ENCODE peak calls at places on chromosomes 5 and 9, in ten cellular contexts. F, P, H, J, Y, T, B, Q, K and W are unnamed samples.

GRCh38 chr5:79859588-79859987 is 131.5 kb downstream of the MTX3 start:
- DNase-seq in H (no peak), F (no peak), Y (no peak), K (no peak), J (no peak), T (no peak), Q (no peak), P (no peak), B (no peak), W (no peak)

GRCh38 chr9:130682490-130683121 is 11.0 kb upstream of the EXOSC2 start:
- DNase-seq in F (peak; percentile 80), T (peak; percentile 57), J (peak; percentile 42), Y (peak; percentile 90), P (no peak), K (no peak), H (peak; percentile 82), Q (peak; percentile 63), B (peak; percentile 78), W (no peak)

GRCh38 chr5:130278136-130278535 is 373.9 kb downstream of the CHSY3 start:
- DNase-seq in Q (no peak), K (no peak), H (no peak), F (no peak), B (no peak), Y (peak; percentile 13), J (no peak), T (no peak), P (no peak), W (no peak)

GRCh38 chr9:111253742-111254437 is 76.1 kb downstream of the OR2K2 start:
- DNase-seq in P (no peak), T (no peak), H (no peak), Q (no peak), Y (no peak), B (no peak), K (no peak), J (no peak), F (no peak), W (no peak)

GRCh38 chr9:109441296-109441695 is 56.8 kb downstream of the PTPN3 start:
- DNase-seq in P (no peak), H (no peak), Y (peak; percentile 34), J (no peak), F (no peak), K (no peak), T (no peak), B (no peak), Q (no peak), W (no peak)

GRCh38 chr9:71812385-71812784 is 44.1 kb upstream of the CEMIP2 start:
- DNase-seq in H (no peak), K (no peak), B (peak; percentile 55), F (no peak), Q (no peak), J (no peak), P (no peak), T (no peak), Y (peak; percentile 11), W (no peak)

GRCh38 chr9:16361118-16361517 is 509.4 kb downstream of the BNC2 start:
- DNase-seq in H (no peak), T (no peak), K (no peak), F (no peak), P (no peak), J (no peak), Y (no peak), Q (no peak), B (no peak), W (no peak)

GRCh38 chr9:72149231-72149975 is at the start of gene GDA:
- DNase-seq in H (no peak), Y (peak; percentile 66), F (no peak), K (no peak), T (no peak), J (no peak), Q (peak; percentile 65), P (no peak), B (no peak), W (no peak)

DNA sequence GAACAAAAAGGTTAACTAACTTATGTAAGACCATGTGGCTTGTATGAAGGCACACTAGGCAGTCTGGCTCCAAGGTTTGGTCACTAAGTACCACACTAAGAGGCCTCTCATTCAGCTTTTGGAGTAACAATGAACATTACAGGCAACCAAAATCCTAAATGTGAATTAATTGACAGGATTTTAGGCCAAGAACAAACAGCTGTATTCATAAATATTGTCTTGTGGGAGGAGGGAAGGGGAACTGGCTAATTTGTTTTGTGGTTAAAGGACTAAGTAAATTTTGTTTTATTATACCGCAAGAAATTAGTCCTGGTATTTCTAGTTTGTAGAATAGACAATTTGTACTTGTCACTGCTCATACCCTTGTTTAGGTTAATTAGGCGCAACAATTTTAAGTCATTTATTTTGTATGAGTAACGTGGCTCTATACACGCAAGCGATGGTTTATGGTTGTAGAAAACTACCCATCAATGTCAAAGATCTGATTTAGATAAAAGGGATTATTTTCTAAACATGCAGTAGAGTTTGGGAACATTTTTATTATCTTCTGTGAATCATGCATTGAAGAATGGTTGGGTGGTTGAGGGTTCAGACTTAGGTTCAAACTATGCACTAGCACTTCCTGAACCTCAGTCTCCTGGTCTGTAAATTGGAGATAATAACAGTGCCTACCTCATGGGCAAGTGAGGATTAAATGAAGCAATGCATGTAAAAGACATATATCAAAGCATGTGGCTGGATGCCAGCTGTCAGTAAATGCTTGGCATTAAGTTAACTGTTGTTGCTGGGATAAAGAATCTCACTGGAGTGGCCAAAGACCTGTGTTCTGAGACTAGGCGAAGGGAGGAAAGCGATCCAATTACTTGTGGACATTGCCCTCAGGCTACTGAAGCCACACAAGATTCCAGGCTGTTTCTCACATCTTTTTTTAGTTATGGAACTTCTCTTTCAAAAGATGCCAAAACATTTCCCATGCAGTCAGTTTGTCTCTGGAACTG is 1.3 kb upstream of the OTULINL start:
- DNase-seq in F (no peak), K (no peak), Q (no peak), J (no peak), Y (no peak), H (no peak), P (no peak), T (no peak), B (no peak), W (peak; percentile 81)
- H3K27me3 ChIP-seq in F (peaks cover 49% of the 10 kb centered on the region), K (peaks cover 56% of the 10 kb centered on the region), Q (peaks cover 36% of the 10 kb centered on the region), J (peaks cover 21% of the 10 kb centered on the region), Y (peaks cover 52% of the 10 kb centered on the region), H (no peaks in the 10 kb centered on the region), P (peaks cover 15% of the 10 kb centered on the region), T (peaks cover 2% of the 10 kb centered on the region), B (peaks cover 60% of the 10 kb centered on the region), W (peaks cover 38% of the 10 kb centered on the region)

GRCh38 chr9:96006961-96007360 is 131.5 kb downstream of the ERCC6L2 start:
- DNase-seq in J (peak; percentile 43), Y (no peak), H (no peak), T (peak; percentile 11), P (peak; percentile 39), Q (no peak), F (no peak), B (no peak), K (no peak), W (no peak)

GRCh38 chr9:96008502-96009222 is 133.2 kb downstream of the ERCC6L2 start:
- DNase-seq in Y (no peak), H (no peak), P (no peak), T (peak; percentile 56), Q (no peak), J (no peak), F (no peak), B (no peak), K (no peak), W (no peak)

GRCh38 chr9:96009690-96010477 is 134.4 kb downstream of the ERCC6L2 start:
- DNase-seq in H (no peak), K (no peak), Q (no peak), Y (no peak), J (peak; percentile 14), F (no peak), P (no peak), T (no peak), B (no peak), W (no peak)

GRCh38 chr9:96006296-96006890 is 130.9 kb downstream of the ERCC6L2 start:
- DNase-seq in H (no peak), B (no peak), J (no peak), P (no peak), T (no peak), Q (no peak), F (no peak), K (no peak), Y (no peak), W (no peak)

DNA sequence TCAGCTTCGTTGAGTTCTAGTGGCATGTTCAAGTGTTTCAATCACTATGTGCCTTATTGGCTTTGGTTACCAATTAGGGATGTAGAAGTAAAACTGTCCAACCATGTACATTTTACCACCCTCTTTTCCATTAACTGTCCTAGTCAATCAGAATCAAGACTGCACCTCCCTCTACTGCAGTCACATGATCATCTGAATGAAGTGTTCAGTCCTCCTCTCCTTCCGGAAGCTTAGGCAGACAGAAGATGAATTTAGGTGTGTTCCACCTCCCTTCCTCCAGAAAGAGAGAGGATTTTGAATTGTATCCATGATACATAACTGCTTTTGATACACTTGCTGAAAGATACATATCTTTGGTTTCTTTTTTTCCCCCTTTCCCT is 133.7 kb downstream of the ERCC6L2 start:
- DNase-seq in P (no peak), K (no peak), F (no peak), T (no peak), Q (no peak), J (no peak), Y (no peak), B (no peak), H (no peak), W (no peak)
- H3K36me3 ChIP-seq in P (no peaks in the 10 kb centered on the region), K (peaks cover 81% of the 10 kb centered on the region), F (peaks cover 70% of the 10 kb centered on the region), T (peaks cover 3% of the 10 kb centered on the region), Q (peaks cover 5% of the 10 kb centered on the region), J (peaks cover 3% of the 10 kb centered on the region), Y (no peaks in the 10 kb centered on the region), B (peaks cover 4% of the 10 kb centered on the region), H (peaks cover 7% of the 10 kb centered on the region), W (peaks cover 5% of the 10 kb centered on the region)

DNA sequence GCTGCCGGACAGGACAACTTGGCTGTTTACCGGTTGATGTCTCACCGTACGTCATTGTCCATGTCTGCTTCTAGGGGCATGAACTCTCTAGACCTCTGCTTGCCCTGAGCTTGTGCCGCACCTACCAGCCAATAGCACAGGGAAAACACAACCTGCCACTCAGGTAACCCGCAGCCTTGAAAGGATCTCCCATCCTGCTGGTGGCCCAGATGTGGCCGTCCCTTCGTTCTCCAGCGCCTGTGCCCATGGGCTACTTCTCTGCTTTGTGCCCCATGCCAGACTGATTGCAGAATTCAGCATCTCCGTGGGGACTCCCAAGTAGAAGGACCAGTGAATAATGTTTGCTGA is 178.1 kb upstream of the MVB12B start:
- DNase-seq in Y (no peak), K (no peak), F (peak; percentile 5), B (no peak), H (peak; percentile 20), P (no peak), Q (no peak), T (no peak), J (no peak), W (no peak)
- H3K27me3 ChIP-seq in Y (peaks cover 17% of the 10 kb centered on the region), K (peaks cover 55% of the 10 kb centered on the region), F (peaks cover 3% of the 10 kb centered on the region), B (no peaks in the 10 kb centered on the region), H (no peaks in the 10 kb centered on the region), P (peaks cover 14% of the 10 kb centered on the region), Q (peaks cover 95% of the 10 kb centered on the region), T (peaks cover 2% of the 10 kb centered on the region), J (peaks cover 5% of the 10 kb centered on the region), W (peaks cover 20% of the 10 kb centered on the region)

GRCh38 chr9:37438359-37438758 is 15.9 kb downstream of the GRHPR start:
- DNase-seq in T (no peak), F (no peak), Q (no peak), B (no peak), H (no peak), K (no peak), P (no peak), Y (no peak), J (no peak), W (no peak)

GRCh38 chr9:37433754-37434435 is 11.4 kb downstream of the GRHPR start:
- DNase-seq in T (no peak), Y (peak; percentile 63), Q (no peak), P (no peak), B (no peak), H (no peak), F (no peak), K (no peak), J (no peak), W (no peak)

GRCh38 chr9:37436540-37436939 is 14.0 kb downstream of the GRHPR start:
- DNase-seq in P (no peak), B (no peak), F (no peak), K (no peak), H (no peak), J (no peak), T (no peak), Q (no peak), Y (no peak), W (no peak)

GRCh38 chr9:37437010-37437409 is 14.5 kb downstream of the GRHPR start:
- DNase-seq in K (no peak), F (no peak), H (no peak), Y (no peak), P (no peak), B (no peak), Q (no peak), J (no peak), T (no peak), W (no peak)

GRCh38 chr9:37437616-37438015 is 15.1 kb downstream of the GRHPR start:
- DNase-seq in H (no peak), Y (no peak), F (no peak), Q (no peak), J (no peak), P (no peak), B (no peak), K (no peak), T (no peak), W (no peak)
- H3K36me3 ChIP-seq in H (peaks cover 32% of the 10 kb centered on the region), Y (peaks cover 3% of the 10 kb centered on the region), F (peaks cover 40% of the 10 kb centered on the region), Q (no peaks in the 10 kb centered on the region), J (peaks cover 71% of the 10 kb centered on the region), P (peaks cover 6% of the 10 kb centered on the region), B (peaks cover 34% of the 10 kb centered on the region), K (peaks cover 94% of the 10 kb centered on the region), T (peaks cover 26% of the 10 kb centered on the region), W (peaks cover 34% of the 10 kb centered on the region)